ENCODE peak calls at places on chromosome 7, in ten cellular contexts. One of them, this sample, is unnamed.

GRCh38 chr7:90621892-90622182 is 25.7 kb downstream of the CDK14 start:
- DNase-seq in OCI-LY7: no peak
- DNase-seq in midbrain: no peak
- DNase-seq in mammary epithelial cell: no peak
- DNase-seq in dorsolateral prefrontal cortex: no peak
- DNase-seq in activated T-cell treated with anti-CD3 and anti-CD28 coated beads, Interleukin-2, amount 50 U/mL, for 72 hours: no peak
- DNase-seq in GM12892: no peak
- DNase-seq in adipocyte: no peak
- DNase-seq in AG04450: no peak
- DNase-seq in body of pancreas: no peak
- DNase-seq in this sample: no peak

GRCh38 chr7:100446040-100446439 is 9.7 kb upstream of the PPP1R35 start:
- DNase-seq in OCI-LY7: no peak
- DNase-seq in midbrain: no peak
- DNase-seq in mammary epithelial cell: no peak
- DNase-seq in dorsolateral prefrontal cortex: no peak
- DNase-seq in activated T-cell treated with anti-CD3 and anti-CD28 coated beads, Interleukin-2, amount 50 U/mL, for 72 hours: no peak
- DNase-seq in GM12892: no peak
- DNase-seq in adipocyte: peak
- DNase-seq in AG04450: no peak
- DNase-seq in body of pancreas: no peak
- DNase-seq in this sample: no peak

GRCh38 chr7:100586266-100587025 is at the start of gene FBXO24:
- DNase-seq in OCI-LY7: peak
- DNase-seq in midbrain: peak
- DNase-seq in mammary epithelial cell: peak
- DNase-seq in dorsolateral prefrontal cortex: peak
- DNase-seq in activated T-cell treated with anti-CD3 and anti-CD28 coated beads, Interleukin-2, amount 50 U/mL, for 72 hours: peak
- DNase-seq in GM12892: peak
- DNase-seq in adipocyte: peak
- DNase-seq in AG04450: peak
- DNase-seq in body of pancreas: peak
- DNase-seq in this sample: peak

GRCh38 chr7:78530351-78530750 is 731.8 kb downstream of the PHTF2 start:
- DNase-seq in OCI-LY7: no peak
- DNase-seq in midbrain: peak
- DNase-seq in mammary epithelial cell: peak
- DNase-seq in dorsolateral prefrontal cortex: peak
- DNase-seq in activated T-cell treated with anti-CD3 and anti-CD28 coated beads, Interleukin-2, amount 50 U/mL, for 72 hours: no peak
- DNase-seq in GM12892: no peak
- DNase-seq in adipocyte: peak
- DNase-seq in AG04450: peak
- DNase-seq in body of pancreas: no peak
- DNase-seq in this sample: peak

GRCh38 chr7:132655071-132655761 is 78.9 kb upstream of the PLXNA4 start:
- DNase-seq in OCI-LY7: no peak
- DNase-seq in midbrain: peak
- DNase-seq in mammary epithelial cell: no peak
- DNase-seq in dorsolateral prefrontal cortex: peak
- DNase-seq in activated T-cell treated with anti-CD3 and anti-CD28 coated beads, Interleukin-2, amount 50 U/mL, for 72 hours: peak
- DNase-seq in GM12892: no peak
- DNase-seq in adipocyte: peak
- DNase-seq in AG04450: no peak
- DNase-seq in body of pancreas: peak
- DNase-seq in this sample: no peak

GRCh38 chr7:111301891-111302290 is 211.0 kb downstream of the LRRN3 start:
- DNase-seq in OCI-LY7: no peak
- DNase-seq in midbrain: no peak
- DNase-seq in mammary epithelial cell: no peak
- DNase-seq in dorsolateral prefrontal cortex: no peak
- DNase-seq in activated T-cell treated with anti-CD3 and anti-CD28 coated beads, Interleukin-2, amount 50 U/mL, for 72 hours: no peak
- DNase-seq in GM12892: no peak
- DNase-seq in adipocyte: peak
- DNase-seq in AG04450: no peak
- DNase-seq in body of pancreas: no peak
- DNase-seq in this sample: no peak

GRCh38 chr7:19508821-19509220 is 200.0 kb downstream of the POLR1F start:
- DNase-seq in OCI-LY7: no peak
- DNase-seq in midbrain: no peak
- DNase-seq in mammary epithelial cell: peak
- DNase-seq in dorsolateral prefrontal cortex: no peak
- DNase-seq in activated T-cell treated with anti-CD3 and anti-CD28 coated beads, Interleukin-2, amount 50 U/mL, for 72 hours: no peak
- DNase-seq in GM12892: no peak
- DNase-seq in adipocyte: peak
- DNase-seq in AG04450: no peak
- DNase-seq in body of pancreas: no peak
- DNase-seq in this sample: no peak

GRCh38 chr7:108001759-108002725 is 919 bp downstream of the LAMB1 start:
- DNase-seq in OCI-LY7: no peak
- DNase-seq in midbrain: no peak
- DNase-seq in mammary epithelial cell: peak
- DNase-seq in dorsolateral prefrontal cortex: no peak
- DNase-seq in activated T-cell treated with anti-CD3 and anti-CD28 coated beads, Interleukin-2, amount 50 U/mL, for 72 hours: peak
- DNase-seq in GM12892: no peak
- DNase-seq in adipocyte: peak
- DNase-seq in AG04450: no peak
- DNase-seq in body of pancreas: peak
- DNase-seq in this sample: peak

GRCh38 chr7:148037049-148037448 is 553.5 kb upstream of the C7orf33 start:
- DNase-seq in OCI-LY7: no peak
- DNase-seq in midbrain: no peak
- DNase-seq in mammary epithelial cell: no peak
- DNase-seq in dorsolateral prefrontal cortex: no peak
- DNase-seq in activated T-cell treated with anti-CD3 and anti-CD28 coated beads, Interleukin-2, amount 50 U/mL, for 72 hours: no peak
- DNase-seq in GM12892: no peak
- DNase-seq in adipocyte: no peak
- DNase-seq in AG04450: no peak
- DNase-seq in body of pancreas: no peak
- DNase-seq in this sample: no peak

GRCh38 chr7:50304158-50304910 is at the start of gene IKZF1:
- DNase-seq in OCI-LY7: peak
- DNase-seq in midbrain: peak
- DNase-seq in mammary epithelial cell: peak
- DNase-seq in dorsolateral prefrontal cortex: no peak
- DNase-seq in activated T-cell treated with anti-CD3 and anti-CD28 coated beads, Interleukin-2, amount 50 U/mL, for 72 hours: peak
- DNase-seq in GM12892: no peak
- DNase-seq in adipocyte: peak
- DNase-seq in AG04450: no peak
- DNase-seq in body of pancreas: peak
- DNase-seq in this sample: no peak

GRCh38 chr7:85135931-85136330 is 50.9 kb downstream of the SEMA3D start:
- DNase-seq in OCI-LY7: no peak
- DNase-seq in midbrain: no peak
- DNase-seq in mammary epithelial cell: peak
- DNase-seq in dorsolateral prefrontal cortex: no peak
- DNase-seq in activated T-cell treated with anti-CD3 and anti-CD28 coated beads, Interleukin-2, amount 50 U/mL, for 72 hours: no peak
- DNase-seq in GM12892: no peak
- DNase-seq in adipocyte: peak
- DNase-seq in AG04450: peak
- DNase-seq in body of pancreas: no peak
- DNase-seq in this sample: no peak

GRCh38 chr7:111541067-111541466 is 21.2 kb downstream of the IMMP2L start:
- DNase-seq in OCI-LY7: no peak
- DNase-seq in midbrain: no peak
- DNase-seq in mammary epithelial cell: no peak
- DNase-seq in dorsolateral prefrontal cortex: no peak
- DNase-seq in activated T-cell treated with anti-CD3 and anti-CD28 coated beads, Interleukin-2, amount 50 U/mL, for 72 hours: no peak
- DNase-seq in GM12892: no peak
- DNase-seq in adipocyte: no peak
- DNase-seq in AG04450: no peak
- DNase-seq in body of pancreas: no peak
- DNase-seq in this sample: no peak

GRCh38 chr7:107180378-107180777 is 11.6 kb downstream of the HBP1 start:
- DNase-seq in OCI-LY7: no peak
- DNase-seq in midbrain: no peak
- DNase-seq in mammary epithelial cell: peak
- DNase-seq in dorsolateral prefrontal cortex: no peak
- DNase-seq in activated T-cell treated with anti-CD3 and anti-CD28 coated beads, Interleukin-2, amount 50 U/mL, for 72 hours: peak
- DNase-seq in GM12892: no peak
- DNase-seq in adipocyte: peak
- DNase-seq in AG04450: peak
- DNase-seq in body of pancreas: peak
- DNase-seq in this sample: no peak

GRCh38 chr7:95596183-95597135 is at the start of gene PDK4:
- DNase-seq in OCI-LY7: no peak
- DNase-seq in midbrain: peak
- DNase-seq in mammary epithelial cell: peak
- DNase-seq in dorsolateral prefrontal cortex: peak
- DNase-seq in activated T-cell treated with anti-CD3 and anti-CD28 coated beads, Interleukin-2, amount 50 U/mL, for 72 hours: no peak
- DNase-seq in GM12892: no peak
- DNase-seq in adipocyte: peak
- DNase-seq in AG04450: no peak
- DNase-seq in body of pancreas: peak
- DNase-seq in this sample: peak

GRCh38 chr7:94949532-94949931 is 42.1 kb downstream of the PPP1R9A start:
- DNase-seq in OCI-LY7: no peak
- DNase-seq in midbrain: no peak
- DNase-seq in mammary epithelial cell: peak
- DNase-seq in dorsolateral prefrontal cortex: no peak
- DNase-seq in activated T-cell treated with anti-CD3 and anti-CD28 coated beads, Interleukin-2, amount 50 U/mL, for 72 hours: no peak
- DNase-seq in GM12892: no peak
- DNase-seq in adipocyte: no peak
- DNase-seq in AG04450: no peak
- DNase-seq in body of pancreas: no peak
- DNase-seq in this sample: no peak

GRCh38 chr7:4174451-4174850 is 507.6 kb upstream of the FOXK1 start:
- DNase-seq in OCI-LY7: no peak
- DNase-seq in midbrain: no peak
- DNase-seq in mammary epithelial cell: no peak
- DNase-seq in dorsolateral prefrontal cortex: no peak
- DNase-seq in activated T-cell treated with anti-CD3 and anti-CD28 coated beads, Interleukin-2, amount 50 U/mL, for 72 hours: no peak
- DNase-seq in GM12892: no peak
- DNase-seq in adipocyte: no peak
- DNase-seq in AG04450: no peak
- DNase-seq in body of pancreas: no peak
- DNase-seq in this sample: no peak

This sample was measured in cerebellar cortex.